ENCODE peak calls at places on chromosomes 4 and X, in nine cellular contexts. C, N, H, F, X, T, Q, M and V are unnamed samples.

GRCh38 chrX:43693602-43694406 is 37.7 kb downstream of the MAOA start:
- DNase-seq in X (no peak), T (no peak), Q (no peak), F (no peak), C (no peak), M (peak), N (no peak), H (peak), V (no peak)

GRCh38 chrX:132107291-132107690 is 20.5 kb downstream of the FRMD7 start:
- DNase-seq in H (no peak), N (no peak), Q (no peak), X (no peak), M (no peak), T (no peak), C (no peak), F (no peak), V (no peak)

GRCh38 chr4:67288964-67289363 is 256.3 kb downstream of the CENPC start:
- DNase-seq in C (peak), M (peak), Q (peak), X (peak), N (peak), F (peak), H (peak), T (no peak), V (peak)

GRCh38 chrX:38732866-38733265 is 68.4 kb upstream of the MID1IP1 start:
- DNase-seq in Q (no peak), H (no peak), F (no peak), N (no peak), C (no peak), T (no peak), X (no peak), M (no peak), V (no peak)

GRCh38 chr4:38752393-38752961 is 30.3 kb downstream of the TLR10 start:
- DNase-seq in X (peak), C (no peak), T (peak), N (no peak), Q (no peak), F (no peak), H (peak), M (no peak), V (no peak)

GRCh38 chrX:12021708-12022107 is 116.6 kb upstream of the FRMPD4 start:
- DNase-seq in X (no peak), F (no peak), H (peak), T (no peak), N (no peak), M (no peak), C (no peak), Q (no peak), V (no peak)

GRCh38 chr4:13483142-13484044 is 747 bp downstream of the RAB28 start:
- DNase-seq in F (peak), X (peak), M (peak), T (peak), Q (peak), N (peak), C (peak), H (peak), V (peak)

GRCh38 chr4:114267976-114268375 is 288.5 kb upstream of the ARSJ start:
- DNase-seq in Q (no peak), M (no peak), F (no peak), T (peak), H (no peak), N (no peak), X (no peak), C (no peak), V (no peak)

GRCh38 chr4:79597266-79597665 is 189.2 kb upstream of the GK2 start:
- DNase-seq in C (no peak), M (no peak), F (no peak), H (peak), N (no peak), Q (no peak), X (no peak), T (peak), V (no peak)

GRCh38 chrX:95678679-95679078 is 1006.0 kb upstream of the DIAPH2 start:
- DNase-seq in N (no peak), X (no peak), M (peak), H (no peak), F (no peak), T (no peak), C (no peak), Q (no peak), V (no peak)

GRCh38 chrX:100587846-100588245 is 3.1 kb downstream of the TNMD start:
- DNase-seq in Q (no peak), T (no peak), N (no peak), X (no peak), M (no peak), F (no peak), H (no peak), C (no peak), V (no peak)

GRCh38 chrX:20802036-20802435 is 535.3 kb upstream of the RPS6KA3 start:
- DNase-seq in N (no peak), C (no peak), M (peak), T (peak), H (no peak), Q (no peak), F (no peak), X (no peak), V (no peak)

GRCh38 chr4:94603170-94603747 is 151.5 kb downstream of the PDLIM5 start:
- DNase-seq in M (peak), X (no peak), N (no peak), T (peak), Q (no peak), F (no peak), C (no peak), H (peak), V (no peak)

GRCh38 chr4:30948653-30949052 is 228.5 kb downstream of the PCDH7 start:
- DNase-seq in H (peak), C (no peak), Q (no peak), F (no peak), T (no peak), N (no peak), M (peak), X (no peak), V (no peak)

GRCh38 chr4:6732441-6733357 is 16.7 kb downstream of the BLOC1S4 start:
- DNase-seq in T (peak), F (no peak), Q (peak), C (no peak), N (peak), X (no peak), M (peak), H (peak), V (no peak)

GRCh38 chrX:40496728-40497127 is 84.0 kb upstream of the ATP6AP2 start:
- DNase-seq in F (no peak), Q (peak), X (no peak), M (no peak), T (peak), C (peak), N (peak), H (peak), V (no peak)

GRCh38 chr4:27187786-27188185 is 327.1 kb downstream of the STIM2 start:
- DNase-seq in T (no peak), N (no peak), F (no peak), H (no peak), C (no peak), Q (no peak), X (no peak), M (peak), V (no peak)

GRCh38 chr4:142549726-142550463 is 296.2 kb downstream of the INPP4B start:
- DNase-seq in C (no peak), M (peak), H (peak), T (peak), X (no peak), N (no peak), Q (no peak), F (no peak), V (no peak)

GRCh38 chr4:19026281-19026680 is 1004.7 kb upstream of the LCORL start:
- DNase-seq in X (no peak), N (no peak), H (peak), Q (no peak), F (no peak), M (no peak), T (peak), C (no peak), V (no peak)

GRCh38 chr4:77308843-77309242 is 151.8 kb downstream of the CCNG2 start:
- DNase-seq in X (peak), M (peak), N (peak), Q (peak), T (peak), C (no peak), H (peak), F (peak), V (no peak)

GRCh38 chrX:24301060-24301459 is 12.8 kb downstream of the SUPT20HL2 start:
- DNase-seq in Q (no peak), H (peak), F (no peak), X (no peak), C (no peak), T (peak), M (peak), N (no peak), V (no peak)

GRCh38 chr4:153781717-153782416 is 7.0 kb downstream of the SFRP2 start:
- DNase-seq in Q (no peak), X (no peak), N (no peak), T (peak), C (peak), M (peak), F (no peak), H (peak), V (no peak)

GRCh38 chr4:7539659-7540058 is 104.9 kb upstream of the PSAPL1 start:
- DNase-seq in N (peak), F (no peak), X (no peak), Q (peak), C (peak), T (peak), M (peak), H (peak), V (peak)

GRCh38 chrX:38896724-38897298 is 95.6 kb downstream of the MID1IP1 start:
- DNase-seq in H (no peak), T (no peak), F (no peak), C (no peak), Q (no peak), N (no peak), M (no peak), X (no peak), V (no peak)

GRCh38 chr4:113088050-113088449 is 38.6 kb downstream of the ANK2 start:
- DNase-seq in F (no peak), H (no peak), M (no peak), C (no peak), Q (no peak), N (no peak), T (no peak), X (no peak), V (no peak)

GRCh38 chrX:129959493-129959832 is 23.0 kb upstream of the BCORL1 start:
- DNase-seq in C (no peak), M (no peak), N (no peak), X (no peak), H (peak), T (peak), F (no peak), Q (peak), V (no peak)

GRCh38 chrX:16547644-16548043 is 102.3 kb upstream of the S100G start:
- DNase-seq in Q (no peak), F (no peak), X (no peak), M (no peak), C (no peak), T (no peak), N (no peak), H (no peak), V (no peak)

GRCh38 chrX:27660878-27661277 is 70.7 kb downstream of the DCAF8L2 start:
- DNase-seq in C (peak), F (no peak), M (no peak), H (no peak), Q (no peak), N (no peak), X (no peak), T (no peak), V (no peak)

GRCh38 chr4:141686929-141687328 is 50.5 kb downstream of the IL15 start:
- DNase-seq in T (no peak), C (no peak), M (peak), X (no peak), Q (no peak), N (no peak), F (no peak), H (no peak), V (no peak)

GRCh38 chrX:129983575-129984131 is 1.2 kb downstream of the BCORL1 start:
- DNase-seq in F (no peak), X (no peak), H (no peak), T (peak), M (no peak), N (peak), C (peak), Q (peak), V (peak)

GRCh38 chr4:675036-675804 is 878 bp downstream of the MYL5 start:
- DNase-seq in X (no peak), H (no peak), C (peak), M (no peak), N (peak), F (no peak), T (peak), Q (no peak), V (no peak)

GRCh38 chrX:11423949-11424348 is 130.7 kb downstream of the AMELX start:
- DNase-seq in X (peak), Q (no peak), F (no peak), M (no peak), C (no peak), H (no peak), N (no peak), T (no peak), V (no peak)

GRCh38 chrX:103779156-103779555 is 2.5 kb downstream of the PLP1 start:
- DNase-seq in F (no peak), C (peak), Q (no peak), X (no peak), H (peak), N (peak), M (no peak), T (peak), V (no peak)

GRCh38 chrX:149495573-149496071 is 9.5 kb downstream of the IDS start:
- DNase-seq in C (no peak), M (peak), H (peak), T (peak), Q (no peak), X (no peak), F (no peak), N (no peak), V (no peak)

DNA sequence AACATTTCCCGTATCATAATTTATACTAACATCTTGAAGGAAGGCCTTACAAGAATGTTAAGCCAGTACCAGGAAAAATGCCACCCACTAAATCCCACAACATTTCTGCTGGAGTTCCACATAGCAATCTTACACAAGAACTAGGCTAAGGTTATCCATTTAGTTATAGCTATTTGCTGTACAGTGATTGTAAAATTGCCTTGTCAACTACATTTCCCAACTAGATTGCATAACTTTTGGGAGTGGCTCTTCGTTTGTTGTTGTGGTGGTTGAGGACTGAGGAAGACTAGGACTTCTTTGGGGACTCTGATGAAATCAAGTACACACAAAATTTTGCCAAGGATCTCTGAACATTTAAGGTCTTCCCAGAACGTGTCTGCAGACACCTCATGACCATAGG is 8.0 kb downstream of the IBSP start:
- DNase-seq in X (no peak), F (no peak), T (peak), H (peak), N (no peak), M (peak), Q (no peak), C (no peak), V (no peak)
- H3K9ac ChIP-seq in X (no peak), F (no peak), T (no peak), H (no peak), N (no peak), M (no peak), Q (no peak), C (no peak), V (no peak)

DNA sequence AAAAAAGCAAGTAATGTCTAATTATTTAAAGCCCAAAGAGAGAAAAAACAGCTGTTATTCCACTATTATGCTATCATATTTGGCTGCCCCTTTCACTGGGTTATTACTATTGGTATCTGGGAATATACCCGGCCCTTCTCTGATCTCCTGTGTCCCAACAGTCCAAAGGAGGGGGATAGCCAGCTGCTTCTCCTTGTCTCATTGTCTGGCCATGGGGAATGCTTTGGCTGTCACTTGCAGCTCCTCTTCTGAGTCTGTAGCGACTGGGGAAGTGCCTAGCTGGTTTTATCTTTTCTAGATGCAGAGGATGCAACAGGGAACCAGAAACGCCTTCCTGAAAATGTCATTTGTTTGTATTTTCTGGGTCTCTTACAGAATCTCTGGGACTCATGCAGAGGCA is 33.9 kb downstream of the MGARP start:
- DNase-seq in F (no peak), T (no peak), M (no peak), N (no peak), C (no peak), H (no peak), X (no peak), Q (no peak), V (no peak)
- H2AFZ ChIP-seq in F (peak), T (peak), M (no peak), N (peak), C (no peak), H (peak), X (no peak), Q (no peak), V (no peak)

GRCh38 chr4:88286897-88287296 is 2.5 kb upstream of the PPM1K start:
- DNase-seq in N (no peak), T (peak), X (no peak), F (no peak), C (no peak), M (no peak), H (peak), Q (no peak), V (no peak)
- H3K9ac ChIP-seq in N (no peak), T (no peak), X (no peak), F (no peak), C (no peak), M (no peak), H (no peak), Q (no peak), V (no peak)

GRCh38 chrX:72169008-72169728 is 12.4 kb upstream of the PIN4 start:
- DNase-seq in N (no peak), M (no peak), F (no peak), T (peak), C (no peak), H (peak), Q (no peak), X (peak), V (no peak)
- H2AFZ ChIP-seq in N (peak), M (no peak), F (peak), T (peak), C (no peak), H (no peak), Q (peak), X (peak), V (no peak)

DNA sequence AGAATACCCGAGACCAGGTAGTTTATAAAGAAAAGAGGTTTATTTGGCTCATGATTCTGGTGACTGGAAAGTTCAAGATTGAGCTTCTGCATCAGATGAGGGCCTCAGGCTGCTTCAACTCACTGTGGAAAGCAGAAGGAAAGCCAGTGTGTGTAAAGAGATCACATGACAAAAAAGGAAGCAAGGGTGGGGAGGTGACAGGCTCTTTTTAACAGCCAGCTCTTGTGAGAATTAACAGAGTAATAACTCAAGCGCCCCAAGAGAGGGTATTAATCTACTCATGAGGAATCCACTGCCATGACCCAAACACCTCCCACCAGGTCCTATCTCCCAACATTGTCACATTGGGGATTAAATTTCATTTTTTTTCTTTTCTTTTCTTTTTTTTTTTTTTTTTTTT is 6.3 kb upstream of the YIPF6 start:
- DNase-seq in X (no peak), F (no peak), T (no peak), C (no peak), H (no peak), N (no peak), M (no peak), Q (no peak), V (no peak)
- H3K9ac ChIP-seq in X (no peak), F (no peak), T (no peak), C (no peak), H (no peak), N (no peak), M (no peak), Q (no peak), V (no peak)

DNA sequence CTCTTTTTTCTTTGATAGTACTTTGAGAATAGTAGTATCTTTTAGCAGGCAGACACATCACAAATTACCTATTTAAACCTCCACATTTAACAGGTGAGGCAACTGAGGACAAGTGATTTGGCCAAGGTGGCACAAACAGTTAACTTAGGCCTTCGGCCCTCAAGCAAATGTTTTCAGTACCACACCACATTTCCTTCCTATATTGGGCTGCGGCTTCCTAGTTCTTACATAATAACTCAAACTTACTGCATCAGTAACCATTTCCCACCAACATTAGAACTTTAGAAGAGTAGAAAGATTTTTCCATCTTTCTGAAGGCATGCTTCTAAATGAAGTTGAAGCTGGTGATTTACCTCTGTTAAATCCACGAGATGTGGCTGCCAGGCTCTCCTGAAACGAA is 63.2 kb upstream of the SLC4A4 start:
- DNase-seq in F (no peak), N (no peak), X (no peak), T (no peak), Q (no peak), M (no peak), C (no peak), H (no peak), V (no peak)
- H2AFZ ChIP-seq in F (peak), N (no peak), X (no peak), T (no peak), Q (no peak), M (no peak), C (no peak), H (no peak), V (no peak)